ENCODE peak calls at places on chromosome 1, in five cellular contexts. Y, S, P, U and V are unnamed samples.

GRCh38 chr1:52915211-52915854 is 6.2 kb downstream of the ECHDC2 start:
- DNase-seq in Y (no peak), S (no peak), P (no peak), U (no peak), V (no peak)

GRCh38 chr1:103461171-103462105 is 64.1 kb upstream of the RNPC3 start:
- DNase-seq in Y (peak), S (no peak), P (no peak), U (no peak), V (no peak)

GRCh38 chr1:153646672-153647374 is 11.7 kb upstream of the SNAPIN start:
- DNase-seq in Y (no peak), S (no peak), P (no peak), U (no peak), V (no peak)

GRCh38 chr1:200653022-200653462 is 16.7 kb downstream of the DDX59 start:
- DNase-seq in Y (no peak), S (no peak), P (no peak), U (no peak), V (no peak)

GRCh38 chr1:94778808-94779207 is 41.3 kb upstream of the SLC44A3 start:
- DNase-seq in Y (peak), S (no peak), P (no peak), U (no peak), V (no peak)

GRCh38 chr1:78619803-78620579 is at the start of gene IFI44L:
- DNase-seq in Y (peak), S (peak), P (no peak), U (no peak), V (peak)

GRCh38 chr1:107963009-107963408 is 2.0 kb downstream of the VAV3 start:
- DNase-seq in Y (no peak), S (no peak), P (no peak), U (no peak), V (no peak)

GRCh38 chr1:230215049-230215448 is 148.0 kb downstream of the GALNT2 start:
- DNase-seq in Y (peak), S (no peak), P (peak), U (peak), V (no peak)

GRCh38 chr1:17404034-17404671 is 32.2 kb downstream of the PADI6 start:
- DNase-seq in Y (no peak), S (no peak), P (no peak), U (no peak), V (no peak)

GRCh38 chr1:61752921-61753389 is 10.7 kb downstream of the PATJ start:
- DNase-seq in Y (no peak), S (no peak), P (no peak), U (no peak), V (no peak)

GRCh38 chr1:78491311-78492071 is 717 bp downstream of the PTGFR start:
- DNase-seq in Y (peak), S (no peak), P (peak), U (no peak), V (no peak)

GRCh38 chr1:186042216-186042615 is 308.0 kb downstream of the HMCN1 start:
- DNase-seq in Y (no peak), S (no peak), P (no peak), U (no peak), V (no peak)

GRCh38 chr1:21855257-21856096 is 43.4 kb downstream of the LDLRAD2 start:
- DNase-seq in Y (no peak), S (no peak), P (no peak), U (no peak), V (no peak)

GRCh38 chr1:11598461-11598860 is 55.8 kb downstream of the FBXO2 start:
- DNase-seq in Y (peak), S (no peak), P (no peak), U (no peak), V (no peak)

GRCh38 chr1:76158126-76158525 is 83.6 kb downstream of the ST6GALNAC3 start:
- DNase-seq in Y (no peak), S (no peak), P (no peak), U (no peak), V (no peak)

GRCh38 chr1:212656730-212657129 is 42.9 kb downstream of the BATF3 start:
- DNase-seq in Y (no peak), S (no peak), P (no peak), U (no peak), V (no peak)

GRCh38 chr1:6048179-6048867 is 2.6 kb downstream of the KCNAB2 start:
- DNase-seq in Y (no peak), S (no peak), P (no peak), U (no peak), V (no peak)

GRCh38 chr1:61093525-61094137 is 11.3 kb downstream of the NFIA start:
- DNase-seq in Y (peak), S (no peak), P (no peak), U (no peak), V (no peak)

GRCh38 chr1:242523968-242524570 is 428 bp downstream of the PLD5 start:
- DNase-seq in Y (peak), S (peak), P (peak), U (peak), V (no peak)

GRCh38 chr1:12148160-12148957 is 18.4 kb upstream of the TNFRSF1B start:
- DNase-seq in Y (no peak), S (no peak), P (no peak), U (no peak), V (peak)

GRCh38 chr1:22806584-22806983 is 95.9 kb downstream of the EPHB2 start:
- DNase-seq in Y (no peak), S (no peak), P (no peak), U (peak), V (no peak)

GRCh38 chr1:111147948-111148347 is 7.9 kb downstream of the CEPT1 start:
- DNase-seq in Y (no peak), S (no peak), P (no peak), U (no peak), V (no peak)

GRCh38 chr1:226355679-226356583 is 47.0 kb upstream of the LIN9 start:
- DNase-seq in Y (no peak), S (no peak), P (no peak), U (no peak), V (no peak)

GRCh38 chr1:92184632-92185031 is 33.1 kb upstream of the C1orf146 start:
- DNase-seq in Y (peak), S (no peak), P (no peak), U (no peak), V (no peak)

GRCh38 chr1:209154916-209155315 is 428.6 kb upstream of the CAMK1G start:
- DNase-seq in Y (no peak), S (no peak), P (no peak), U (no peak), V (no peak)

GRCh38 chr1:88998716-88999115 is 6.3 kb upstream of the KYAT3 start:
- DNase-seq in Y (peak), S (no peak), P (no peak), U (no peak), V (no peak)

GRCh38 chr1:156260896-156261295 is 13.0 kb upstream of the PAQR6 start:
- DNase-seq in Y (no peak), S (no peak), P (no peak), U (peak), V (no peak)

GRCh38 chr1:151147132-151147503 is 687 bp upstream of the SEMA6C start:
- DNase-seq in Y (peak), S (no peak), P (no peak), U (no peak), V (no peak)

GRCh38 chr1:54052470-54052933 is 502 bp downstream of the TMEM59 start:
- DNase-seq in Y (peak), S (no peak), P (peak), U (peak), V (no peak)

GRCh38 chr1:41361495-41362356 is 492 bp downstream of the FOXO6 start:
- DNase-seq in Y (no peak), S (no peak), P (peak), U (peak), V (no peak)

GRCh38 chr1:21857142-21857839 is 45.2 kb downstream of the LDLRAD2 start:
- DNase-seq in Y (peak), S (no peak), P (no peak), U (no peak), V (no peak)